ENCODE peak calls at places on chromosomes 16 and 17, in nine cellular contexts. One of them, this sample, is unnamed.

GRCh38 chr16:57007530-57007929 is 18.2 kb downstream of the NLRC5 start:
- DNase-seq in pons: no peak
- DNase-seq in activated T-helper 1 cell treated with anti-CD3 and anti-CD28 coated beads, Interleukin-2, amount 50 U/mL, for 16 hours: no peak
- DNase-seq in activated T-cell treated with anti-CD3 and anti-CD28 coated beads, Interleukin-2, amount 50 U/mL, for 4 hours: no peak
- DNase-seq in activated gamma-delta T cell treated with anti-CD3 and anti-CD28 coated beads, Interleukin-2, amount 50 U/mL, for 16 hours: no peak
- DNase-seq in T follicular helper cell: no peak
- DNase-seq in CD8-positive, alpha-beta memory T cell: no peak
- DNase-seq in stimulated activated CD4-positive, alpha-beta T cell treated with anti-CD3 and anti-CD28 coated beads, Interleukin-15, amount 100 ng/mL, for 1 hour: no peak
- DNase-seq in tibial nerve: no peak
- DNase-seq in this sample: no peak

GRCh38 chr16:72848759-72849664 is 198.9 kb downstream of the ZFHX3 start:
- DNase-seq in pons: peak
- DNase-seq in activated T-helper 1 cell treated with anti-CD3 and anti-CD28 coated beads, Interleukin-2, amount 50 U/mL, for 16 hours: no peak
- DNase-seq in activated T-cell treated with anti-CD3 and anti-CD28 coated beads, Interleukin-2, amount 50 U/mL, for 4 hours: no peak
- DNase-seq in activated gamma-delta T cell treated with anti-CD3 and anti-CD28 coated beads, Interleukin-2, amount 50 U/mL, for 16 hours: no peak
- DNase-seq in T follicular helper cell: no peak
- DNase-seq in CD8-positive, alpha-beta memory T cell: no peak
- DNase-seq in stimulated activated CD4-positive, alpha-beta T cell treated with anti-CD3 and anti-CD28 coated beads, Interleukin-15, amount 100 ng/mL, for 1 hour: no peak
- DNase-seq in tibial nerve: peak
- DNase-seq in this sample: no peak

GRCh38 chr16:81532491-81533174 is 88.0 kb downstream of the CMIP start:
- DNase-seq in pons: no peak
- DNase-seq in activated T-helper 1 cell treated with anti-CD3 and anti-CD28 coated beads, Interleukin-2, amount 50 U/mL, for 16 hours: no peak
- DNase-seq in activated T-cell treated with anti-CD3 and anti-CD28 coated beads, Interleukin-2, amount 50 U/mL, for 4 hours: no peak
- DNase-seq in activated gamma-delta T cell treated with anti-CD3 and anti-CD28 coated beads, Interleukin-2, amount 50 U/mL, for 16 hours: no peak
- DNase-seq in T follicular helper cell: no peak
- DNase-seq in CD8-positive, alpha-beta memory T cell: no peak
- DNase-seq in stimulated activated CD4-positive, alpha-beta T cell treated with anti-CD3 and anti-CD28 coated beads, Interleukin-15, amount 100 ng/mL, for 1 hour: no peak
- DNase-seq in tibial nerve: no peak
- DNase-seq in this sample: no peak

GRCh38 chr16:81696959-81697293 is 82.2 kb upstream of the PLCG2 start:
- DNase-seq in pons: no peak
- DNase-seq in activated T-helper 1 cell treated with anti-CD3 and anti-CD28 coated beads, Interleukin-2, amount 50 U/mL, for 16 hours: no peak
- DNase-seq in activated T-cell treated with anti-CD3 and anti-CD28 coated beads, Interleukin-2, amount 50 U/mL, for 4 hours: no peak
- DNase-seq in activated gamma-delta T cell treated with anti-CD3 and anti-CD28 coated beads, Interleukin-2, amount 50 U/mL, for 16 hours: no peak
- DNase-seq in T follicular helper cell: no peak
- DNase-seq in CD8-positive, alpha-beta memory T cell: no peak
- DNase-seq in stimulated activated CD4-positive, alpha-beta T cell treated with anti-CD3 and anti-CD28 coated beads, Interleukin-15, amount 100 ng/mL, for 1 hour: no peak
- DNase-seq in tibial nerve: no peak
- DNase-seq in this sample: no peak

GRCh38 chr16:2784536-2785100 is 2.7 kb downstream of the PRSS33 start:
- DNase-seq in pons: no peak
- DNase-seq in activated T-helper 1 cell treated with anti-CD3 and anti-CD28 coated beads, Interleukin-2, amount 50 U/mL, for 16 hours: no peak
- DNase-seq in activated T-cell treated with anti-CD3 and anti-CD28 coated beads, Interleukin-2, amount 50 U/mL, for 4 hours: no peak
- DNase-seq in activated gamma-delta T cell treated with anti-CD3 and anti-CD28 coated beads, Interleukin-2, amount 50 U/mL, for 16 hours: no peak
- DNase-seq in T follicular helper cell: no peak
- DNase-seq in CD8-positive, alpha-beta memory T cell: no peak
- DNase-seq in stimulated activated CD4-positive, alpha-beta T cell treated with anti-CD3 and anti-CD28 coated beads, Interleukin-15, amount 100 ng/mL, for 1 hour: no peak
- DNase-seq in tibial nerve: no peak
- DNase-seq in this sample: no peak

GRCh38 chr17:9615486-9615885 is 29.8 kb upstream of the USP43 start:
- DNase-seq in pons: no peak
- DNase-seq in activated T-helper 1 cell treated with anti-CD3 and anti-CD28 coated beads, Interleukin-2, amount 50 U/mL, for 16 hours: no peak
- DNase-seq in activated T-cell treated with anti-CD3 and anti-CD28 coated beads, Interleukin-2, amount 50 U/mL, for 4 hours: no peak
- DNase-seq in activated gamma-delta T cell treated with anti-CD3 and anti-CD28 coated beads, Interleukin-2, amount 50 U/mL, for 16 hours: no peak
- DNase-seq in T follicular helper cell: no peak
- DNase-seq in CD8-positive, alpha-beta memory T cell: no peak
- DNase-seq in stimulated activated CD4-positive, alpha-beta T cell treated with anti-CD3 and anti-CD28 coated beads, Interleukin-15, amount 100 ng/mL, for 1 hour: no peak
- DNase-seq in tibial nerve: no peak
- DNase-seq in this sample: no peak

GRCh38 chr17:73639322-73639721 is 4.9 kb downstream of the SDK2 start:
- DNase-seq in pons: no peak
- DNase-seq in activated T-helper 1 cell treated with anti-CD3 and anti-CD28 coated beads, Interleukin-2, amount 50 U/mL, for 16 hours: no peak
- DNase-seq in activated T-cell treated with anti-CD3 and anti-CD28 coated beads, Interleukin-2, amount 50 U/mL, for 4 hours: no peak
- DNase-seq in activated gamma-delta T cell treated with anti-CD3 and anti-CD28 coated beads, Interleukin-2, amount 50 U/mL, for 16 hours: no peak
- DNase-seq in T follicular helper cell: no peak
- DNase-seq in CD8-positive, alpha-beta memory T cell: no peak
- DNase-seq in stimulated activated CD4-positive, alpha-beta T cell treated with anti-CD3 and anti-CD28 coated beads, Interleukin-15, amount 100 ng/mL, for 1 hour: no peak
- DNase-seq in tibial nerve: no peak
- DNase-seq in this sample: no peak

GRCh38 chr17:19265755-19266154 is 28.6 kb downstream of the EPN2 start:
- DNase-seq in pons: no peak
- DNase-seq in activated T-helper 1 cell treated with anti-CD3 and anti-CD28 coated beads, Interleukin-2, amount 50 U/mL, for 16 hours: no peak
- DNase-seq in activated T-cell treated with anti-CD3 and anti-CD28 coated beads, Interleukin-2, amount 50 U/mL, for 4 hours: no peak
- DNase-seq in activated gamma-delta T cell treated with anti-CD3 and anti-CD28 coated beads, Interleukin-2, amount 50 U/mL, for 16 hours: no peak
- DNase-seq in T follicular helper cell: no peak
- DNase-seq in CD8-positive, alpha-beta memory T cell: no peak
- DNase-seq in stimulated activated CD4-positive, alpha-beta T cell treated with anti-CD3 and anti-CD28 coated beads, Interleukin-15, amount 100 ng/mL, for 1 hour: no peak
- DNase-seq in tibial nerve: no peak
- DNase-seq in this sample: no peak

GRCh38 chr17:50421308-50422031 is 4.5 kb upstream of the ACSF2 start:
- DNase-seq in pons: peak
- DNase-seq in activated T-helper 1 cell treated with anti-CD3 and anti-CD28 coated beads, Interleukin-2, amount 50 U/mL, for 16 hours: no peak
- DNase-seq in activated T-cell treated with anti-CD3 and anti-CD28 coated beads, Interleukin-2, amount 50 U/mL, for 4 hours: no peak
- DNase-seq in activated gamma-delta T cell treated with anti-CD3 and anti-CD28 coated beads, Interleukin-2, amount 50 U/mL, for 16 hours: no peak
- DNase-seq in T follicular helper cell: no peak
- DNase-seq in CD8-positive, alpha-beta memory T cell: no peak
- DNase-seq in stimulated activated CD4-positive, alpha-beta T cell treated with anti-CD3 and anti-CD28 coated beads, Interleukin-15, amount 100 ng/mL, for 1 hour: no peak
- DNase-seq in tibial nerve: no peak
- DNase-seq in this sample: no peak

This sample was measured in effector CD8-positive, alpha-beta T cell.